ENCODE peak calls at places on chromosomes 16 and 17, in ten cellular contexts. F, M, Z, B, O, L, D, N, E and T are unnamed samples. For H3K4me1, the result is how much of the 10 kb centered on the place peaks cover.

GRCh38 chr17:29844339-29845048 is 85.5 kb downstream of the SSH2 start:
- DNase-seq in L (no peak), Z (no peak), M (peak), N (no peak), D (no peak), O (no peak), F (no peak), E (no peak), B (peak), T (no peak)

GRCh38 chr17:31787857-31788570 is 71.0 kb downstream of the COPRS start:
- DNase-seq in L (peak), B (peak), O (no peak), N (no peak), E (no peak), Z (no peak), D (no peak), M (peak), F (no peak), T (peak)

GRCh38 chr16:85372627-85373372 is 240.3 kb upstream of the GSE1 start:
- DNase-seq in F (no peak), L (no peak), M (peak), O (peak), E (peak), B (peak), Z (no peak), N (no peak), D (peak), T (peak)

GRCh38 chr16:19344224-19344801 is 58.8 kb downstream of the CLEC19A start:
- DNase-seq in M (no peak), O (no peak), Z (no peak), F (no peak), B (no peak), E (no peak), D (no peak), N (no peak), L (no peak), T (no peak)

GRCh38 chr17:1562178-1562643 is 381 bp downstream of the PITPNA start:
- DNase-seq in F (peak), M (no peak), E (no peak), B (no peak), L (peak), N (no peak), Z (peak), O (peak), D (no peak), T (no peak)

GRCh38 chr17:71286625-71287024 is 834.2 kb upstream of the SOX9 start:
- DNase-seq in Z (no peak), F (no peak), D (no peak), O (no peak), N (no peak), L (no peak), B (no peak), E (no peak), M (no peak), T (no peak)

GRCh38 chr17:69336580-69336979 is 9.6 kb upstream of the ABCA5 start:
- DNase-seq in F (no peak), E (no peak), D (no peak), Z (no peak), M (no peak), B (no peak), O (no peak), N (no peak), L (no peak), T (no peak)

GRCh38 chr17:81387235-81388060 is 7.8 kb upstream of the BAHCC1 start:
- DNase-seq in Z (no peak), M (peak), D (no peak), F (peak), B (peak), L (peak), E (peak), O (peak), N (no peak), T (peak)

GRCh38 chr17:44928950-44929720 is 13.8 kb upstream of the GFAP start:
- DNase-seq in Z (no peak), B (no peak), O (no peak), N (no peak), M (no peak), F (peak), D (no peak), L (no peak), E (no peak), T (no peak)

GRCh38 chr16:50745940-50746339 is 4.1 kb downstream of the CYLD start:
- DNase-seq in D (no peak), M (no peak), F (no peak), Z (no peak), O (no peak), E (no peak), B (no peak), N (no peak), L (no peak), T (no peak)

GRCh38 chr16:3101018-3101840 is 2.1 kb upstream of the ZSCAN10 start:
- DNase-seq in O (no peak), B (peak), M (peak), N (no peak), L (no peak), D (no peak), F (no peak), Z (no peak), E (peak), T (no peak)
- H3K4me1 ChIP-seq in O (under half), B (under half), M (under half), N (under half), L (under half), D (under half), F (under half), Z (under half), E (under half), T (under half)

GRCh38 chr16:69818811-69819587 is 56.9 kb downstream of the WWP2 start:
- DNase-seq in F (no peak), M (no peak), L (no peak), B (no peak), D (no peak), E (no peak), N (no peak), O (no peak), Z (no peak), T (no peak)
- H3K4me1 ChIP-seq in F (under half), M (under half), L (under half), B (under half), D (under half), E (under half), N (under half), O (half or more), Z (under half), T (under half)

GRCh38 chr16:88697831-88698693 is 8.1 kb downstream of the RNF166 start:
- DNase-seq in M (no peak), Z (no peak), F (no peak), L (no peak), D (no peak), B (no peak), N (no peak), E (no peak), O (no peak), T (no peak)
- H3K4me1 ChIP-seq in M (under half), Z (under half), F (under half), L (under half), D (under half), B (under half), N (under half), E (under half), O (under half), T (under half)

GRCh38 chr17:77393274-77393600 is 252.5 kb downstream of the SEC14L1 start:
- DNase-seq in E (peak), Z (no peak), B (no peak), O (no peak), L (no peak), D (no peak), F (no peak), N (no peak), M (no peak), T (no peak)
- H3K4me1 ChIP-seq in E (under half), Z (half or more), B (under half), O (half or more), L (half or more), D (half or more), F (half or more), N (half or more), M (half or more), T (half or more)

DNA sequence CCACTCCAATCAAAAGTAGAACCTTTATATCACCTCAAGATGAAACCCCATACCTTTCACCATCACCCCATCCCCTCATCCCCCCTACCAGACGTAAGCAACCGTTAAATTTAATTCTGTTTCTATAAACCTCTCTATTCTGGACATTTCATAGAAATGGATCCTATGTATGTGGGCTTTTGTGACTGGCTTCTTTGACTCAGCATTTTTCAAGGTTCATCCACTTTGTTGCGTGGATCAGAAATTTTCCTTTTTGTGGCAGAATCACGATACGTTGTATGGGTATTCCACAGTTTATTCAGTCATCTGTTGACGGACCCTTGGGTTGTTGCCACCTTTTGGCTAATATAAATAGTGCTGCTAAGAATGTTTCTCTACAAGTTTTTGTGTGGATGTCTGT is 8.6 kb downstream of the PLCG2 start:
- DNase-seq in Z (no peak), D (no peak), N (no peak), M (no peak), B (no peak), F (no peak), L (no peak), E (no peak), O (no peak), T (no peak)
- H3K4me1 ChIP-seq in Z (under half), D (under half), N (under half), M (under half), B (under half), F (under half), L (under half), E (under half), O (under half), T (under half)

GRCh38 chr16:48913384-48913783 is 303.4 kb upstream of the N4BP1 start:
- DNase-seq in O (no peak), F (no peak), Z (no peak), E (no peak), N (no peak), L (no peak), M (no peak), D (no peak), B (no peak), T (no peak)
- H3K4me1 ChIP-seq in O (under half), F (under half), Z (under half), E (under half), N (under half), L (under half), M (under half), D (under half), B (under half), T (under half)

GRCh38 chr17:61863801-61864126 is 436 bp upstream of the BRIP1 start:
- DNase-seq in N (no peak), B (no peak), L (no peak), F (no peak), O (no peak), M (no peak), Z (no peak), D (no peak), E (no peak), T (no peak)
- H3K4me1 ChIP-seq in N (under half), B (under half), L (under half), F (under half), O (under half), M (under half), Z (under half), D (under half), E (under half), T (under half)

DNA sequence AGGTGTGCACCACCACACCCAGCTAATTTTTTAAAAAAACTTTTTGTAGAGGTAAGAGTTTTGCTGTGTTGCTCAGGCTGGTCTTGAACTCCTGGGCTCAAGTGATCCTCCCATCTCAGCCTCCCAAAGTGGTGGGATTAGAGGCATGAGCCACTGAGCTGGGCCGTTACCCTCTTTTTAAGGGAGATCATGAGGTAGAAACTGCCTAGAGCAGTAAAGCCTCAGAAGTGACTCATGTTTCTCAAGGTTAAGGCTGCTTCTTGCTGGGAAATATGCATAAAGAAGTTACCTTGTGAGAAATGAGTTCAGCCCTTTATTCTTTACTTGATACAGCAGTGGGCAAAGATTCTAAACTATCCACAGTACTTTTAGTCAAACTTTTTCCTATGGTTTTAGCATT is 38.2 kb downstream of the GRB2 start:
- DNase-seq in Z (no peak), B (no peak), D (peak), L (no peak), M (peak), N (no peak), E (no peak), O (no peak), F (no peak), T (peak)
- H3K4me1 ChIP-seq in Z (under half), B (under half), D (under half), L (half or more), M (under half), N (under half), E (under half), O (half or more), F (half or more), T (under half)

GRCh38 chr16:75027520-75028300 is 28.9 kb downstream of the ZNRF1 start:
- DNase-seq in D (no peak), E (no peak), B (no peak), N (no peak), L (no peak), F (no peak), M (no peak), Z (no peak), O (no peak), T (peak)

GRCh38 chr16:75028544-75028943 is 29.7 kb downstream of the ZNRF1 start:
- DNase-seq in O (no peak), L (no peak), N (no peak), E (peak), B (no peak), Z (no peak), D (no peak), F (no peak), M (no peak), T (no peak)

GRCh38 chr16:75026892-75027391 is 28.1 kb downstream of the ZNRF1 start:
- DNase-seq in O (no peak), M (no peak), D (peak), N (no peak), E (no peak), B (no peak), Z (no peak), L (no peak), F (no peak), T (no peak)

GRCh38 chr16:75032655-75033054 is 33.8 kb downstream of the ZNRF1 start:
- DNase-seq in Z (no peak), L (no peak), D (no peak), M (no peak), B (no peak), E (no peak), N (no peak), F (no peak), O (no peak), T (no peak)

GRCh38 chr16:75029854-75030253 is 31.0 kb downstream of the ZNRF1 start:
- DNase-seq in N (no peak), E (no peak), M (no peak), D (peak), O (no peak), L (no peak), Z (no peak), F (no peak), B (peak), T (peak)
- H3K4me1 ChIP-seq in N (under half), E (under half), M (under half), D (under half), O (under half), L (under half), Z (under half), F (under half), B (under half), T (under half)

GRCh38 chr17:73099504-73099903 is 7.0 kb upstream of the SLC39A11 start:
- DNase-seq in B (no peak), O (no peak), F (no peak), L (no peak), M (no peak), N (no peak), Z (no peak), E (no peak), D (no peak), T (no peak)
- H3K4me1 ChIP-seq in B (under half), O (under half), F (under half), L (under half), M (under half), N (under half), Z (under half), E (under half), D (under half), T (under half)